ENCODE peak calls at places on chromosomes 16 and 17, in seven cellular contexts. One of them, this sample, is unnamed.
A peak's percentile ranks its signal among the peaks of the same experiment; 100 is the strongest.

GRCh38 chr16:661184-661821 is 6.6 kb upstream of the RHOT2 start:
- DNase-seq in H9: no peak
- DNase-seq in NCI-H1048: no peak
- DNase-seq in HS-27A: no peak
- DNase-seq in stimulated activated CD4-positive, alpha-beta T cell treated with anti-CD3 and anti-CD28 coated beads, Interleukin-2, amount 100 ng/mL, for 48 hours: no peak
- DNase-seq in naive thymus-derived CD8-positive, alpha-beta T cell: no peak
- DNase-seq in mucosa of gallbladder: no peak
- DNase-seq in this sample: no peak

GRCh38 chr17:19677736-19678379 is 29.3 kb downstream of the ALDH3A2 start:
- DNase-seq in NCI-H1048: no peak
- DNase-seq in HS-27A: no peak
- DNase-seq in mucosa of gallbladder: no peak
- DNase-seq in stimulated activated CD4-positive, alpha-beta T cell treated with anti-CD3 and anti-CD28 coated beads, Interleukin-2, amount 100 ng/mL, for 48 hours: no peak
- DNase-seq in H9: peak; percentile 50
- DNase-seq in naive thymus-derived CD8-positive, alpha-beta T cell: no peak
- DNase-seq in this sample: no peak

GRCh38 chr17:1315891-1316403 is 36.5 kb downstream of the TRARG1 start:
- DNase-seq in HS-27A: no peak
- DNase-seq in H9: no peak
- DNase-seq in NCI-H1048: no peak
- DNase-seq in mucosa of gallbladder: no peak
- DNase-seq in stimulated activated CD4-positive, alpha-beta T cell treated with anti-CD3 and anti-CD28 coated beads, Interleukin-2, amount 100 ng/mL, for 48 hours: no peak
- DNase-seq in naive thymus-derived CD8-positive, alpha-beta T cell: no peak
- DNase-seq in this sample: no peak

GRCh38 chr17:3030096-3030495 is 33.3 kb downstream of the OR1D5 start:
- DNase-seq in naive thymus-derived CD8-positive, alpha-beta T cell: no peak
- DNase-seq in HS-27A: no peak
- DNase-seq in NCI-H1048: no peak
- DNase-seq in mucosa of gallbladder: no peak
- DNase-seq in H9: no peak
- DNase-seq in stimulated activated CD4-positive, alpha-beta T cell treated with anti-CD3 and anti-CD28 coated beads, Interleukin-2, amount 100 ng/mL, for 48 hours: no peak
- DNase-seq in this sample: no peak

GRCh38 chr17:61196302-61196704 is 203.3 kb upstream of the TBX2 start:
- DNase-seq in naive thymus-derived CD8-positive, alpha-beta T cell: no peak
- DNase-seq in H9: no peak
- DNase-seq in stimulated activated CD4-positive, alpha-beta T cell treated with anti-CD3 and anti-CD28 coated beads, Interleukin-2, amount 100 ng/mL, for 48 hours: no peak
- DNase-seq in mucosa of gallbladder: no peak
- DNase-seq in HS-27A: no peak
- DNase-seq in NCI-H1048: no peak
- DNase-seq in this sample: no peak

GRCh38 chr16:3959148-3959547 is 78.6 kb upstream of the CREBBP start:
- DNase-seq in NCI-H1048: no peak
- DNase-seq in mucosa of gallbladder: no peak
- DNase-seq in HS-27A: no peak
- DNase-seq in H9: no peak
- DNase-seq in stimulated activated CD4-positive, alpha-beta T cell treated with anti-CD3 and anti-CD28 coated beads, Interleukin-2, amount 100 ng/mL, for 48 hours: no peak
- DNase-seq in naive thymus-derived CD8-positive, alpha-beta T cell: no peak
- DNase-seq in this sample: no peak

GRCh38 chr16:86067516-86067915 is 168.6 kb downstream of the IRF8 start:
- DNase-seq in HS-27A: no peak
- DNase-seq in naive thymus-derived CD8-positive, alpha-beta T cell: no peak
- DNase-seq in H9: no peak
- DNase-seq in mucosa of gallbladder: no peak
- DNase-seq in NCI-H1048: no peak
- DNase-seq in stimulated activated CD4-positive, alpha-beta T cell treated with anti-CD3 and anti-CD28 coated beads, Interleukin-2, amount 100 ng/mL, for 48 hours: no peak
- DNase-seq in this sample: no peak

GRCh38 chr16:11903906-11904305 is 11.8 kb downstream of the GSPT1 start:
- DNase-seq in NCI-H1048: no peak
- DNase-seq in H9: no peak
- DNase-seq in naive thymus-derived CD8-positive, alpha-beta T cell: no peak
- DNase-seq in mucosa of gallbladder: no peak
- DNase-seq in stimulated activated CD4-positive, alpha-beta T cell treated with anti-CD3 and anti-CD28 coated beads, Interleukin-2, amount 100 ng/mL, for 48 hours: no peak
- DNase-seq in HS-27A: no peak
- DNase-seq in this sample: no peak

GRCh38 chr16:75555213-75555706 is 792 bp downstream of the TMEM231 start:
- DNase-seq in stimulated activated CD4-positive, alpha-beta T cell treated with anti-CD3 and anti-CD28 coated beads, Interleukin-2, amount 100 ng/mL, for 48 hours: no peak
- DNase-seq in H9: peak; percentile 94
- DNase-seq in NCI-H1048: peak; percentile 25
- DNase-seq in naive thymus-derived CD8-positive, alpha-beta T cell: no peak
- DNase-seq in HS-27A: peak; percentile 89
- DNase-seq in mucosa of gallbladder: peak; percentile 79
- DNase-seq in this sample: no peak

GRCh38 chr17:79618383-79619067 is 7.7 kb upstream of the RBFOX3 start:
- DNase-seq in NCI-H1048: no peak
- DNase-seq in stimulated activated CD4-positive, alpha-beta T cell treated with anti-CD3 and anti-CD28 coated beads, Interleukin-2, amount 100 ng/mL, for 48 hours: no peak
- DNase-seq in mucosa of gallbladder: no peak
- DNase-seq in H9: peak; percentile 25
- DNase-seq in naive thymus-derived CD8-positive, alpha-beta T cell: no peak
- DNase-seq in HS-27A: no peak
- DNase-seq in this sample: no peak

GRCh38 chr16:87412996-87413421 is 20.9 kb downstream of the MAP1LC3B start:
- DNase-seq in NCI-H1048: no peak
- DNase-seq in stimulated activated CD4-positive, alpha-beta T cell treated with anti-CD3 and anti-CD28 coated beads, Interleukin-2, amount 100 ng/mL, for 48 hours: no peak
- DNase-seq in naive thymus-derived CD8-positive, alpha-beta T cell: no peak
- DNase-seq in HS-27A: no peak
- DNase-seq in mucosa of gallbladder: no peak
- DNase-seq in H9: no peak
- DNase-seq in this sample: no peak

GRCh38 chr17:27649929-27650328 is 18.9 kb downstream of the LGALS9 start:
- DNase-seq in H9: no peak
- DNase-seq in mucosa of gallbladder: peak; percentile 45
- DNase-seq in HS-27A: no peak
- DNase-seq in naive thymus-derived CD8-positive, alpha-beta T cell: no peak
- DNase-seq in stimulated activated CD4-positive, alpha-beta T cell treated with anti-CD3 and anti-CD28 coated beads, Interleukin-2, amount 100 ng/mL, for 48 hours: no peak
- DNase-seq in NCI-H1048: no peak
- DNase-seq in this sample: no peak

GRCh38 chr16:13568803-13569202 is 351.2 kb upstream of the ERCC4 start:
- DNase-seq in NCI-H1048: no peak
- DNase-seq in H9: no peak
- DNase-seq in HS-27A: no peak
- DNase-seq in stimulated activated CD4-positive, alpha-beta T cell treated with anti-CD3 and anti-CD28 coated beads, Interleukin-2, amount 100 ng/mL, for 48 hours: no peak
- DNase-seq in naive thymus-derived CD8-positive, alpha-beta T cell: no peak
- DNase-seq in mucosa of gallbladder: no peak
- DNase-seq in this sample: no peak

GRCh38 chr17:73474370-73474988 is 162.7 kb upstream of the CDC42EP4 start:
- DNase-seq in NCI-H1048: no peak
- DNase-seq in mucosa of gallbladder: peak; percentile 90
- DNase-seq in naive thymus-derived CD8-positive, alpha-beta T cell: no peak
- DNase-seq in HS-27A: no peak
- DNase-seq in H9: no peak
- DNase-seq in stimulated activated CD4-positive, alpha-beta T cell treated with anti-CD3 and anti-CD28 coated beads, Interleukin-2, amount 100 ng/mL, for 48 hours: no peak
- DNase-seq in this sample: no peak

GRCh38 chr17:57687642-57688041 is 57.5 kb downstream of the CCDC182 start:
- DNase-seq in H9: no peak
- DNase-seq in mucosa of gallbladder: no peak
- DNase-seq in HS-27A: no peak
- DNase-seq in stimulated activated CD4-positive, alpha-beta T cell treated with anti-CD3 and anti-CD28 coated beads, Interleukin-2, amount 100 ng/mL, for 48 hours: no peak
- DNase-seq in naive thymus-derived CD8-positive, alpha-beta T cell: no peak
- DNase-seq in NCI-H1048: no peak
- DNase-seq in this sample: no peak

GRCh38 chr17:67779098-67779672 is 46.1 kb upstream of the BPTF start:
- DNase-seq in stimulated activated CD4-positive, alpha-beta T cell treated with anti-CD3 and anti-CD28 coated beads, Interleukin-2, amount 100 ng/mL, for 48 hours: peak; percentile 24
- DNase-seq in HS-27A: no peak
- DNase-seq in H9: peak; percentile 88
- DNase-seq in naive thymus-derived CD8-positive, alpha-beta T cell: peak; percentile 22
- DNase-seq in NCI-H1048: no peak
- DNase-seq in mucosa of gallbladder: peak; percentile 34
- DNase-seq in this sample: peak; percentile 3

GRCh38 chr17:41322264-41322902 is 6.9 kb upstream of the KRTAP17-1 start:
- DNase-seq in stimulated activated CD4-positive, alpha-beta T cell treated with anti-CD3 and anti-CD28 coated beads, Interleukin-2, amount 100 ng/mL, for 48 hours: no peak
- DNase-seq in HS-27A: peak; percentile 30
- DNase-seq in NCI-H1048: peak; percentile 8
- DNase-seq in mucosa of gallbladder: no peak
- DNase-seq in naive thymus-derived CD8-positive, alpha-beta T cell: no peak
- DNase-seq in H9: no peak
- DNase-seq in this sample: no peak

GRCh38 chr17:64694207-64694606 is 32.1 kb upstream of the SMURF2 start:
- DNase-seq in HS-27A: no peak
- DNase-seq in naive thymus-derived CD8-positive, alpha-beta T cell: no peak
- DNase-seq in NCI-H1048: no peak
- DNase-seq in H9: no peak
- DNase-seq in stimulated activated CD4-positive, alpha-beta T cell treated with anti-CD3 and anti-CD28 coated beads, Interleukin-2, amount 100 ng/mL, for 48 hours: no peak
- DNase-seq in mucosa of gallbladder: peak; percentile 88
- DNase-seq in this sample: no peak

GRCh38 chr16:8346291-8346690 is 244.0 kb downstream of the TMEM114 start:
- DNase-seq in mucosa of gallbladder: peak; percentile 11
- DNase-seq in stimulated activated CD4-positive, alpha-beta T cell treated with anti-CD3 and anti-CD28 coated beads, Interleukin-2, amount 100 ng/mL, for 48 hours: no peak
- DNase-seq in HS-27A: no peak
- DNase-seq in NCI-H1048: no peak
- DNase-seq in H9: no peak
- DNase-seq in naive thymus-derived CD8-positive, alpha-beta T cell: no peak
- DNase-seq in this sample: no peak

GRCh38 chr17:48429638-48430586 is at the start of gene SKAP1:
- DNase-seq in H9: peak; percentile 71
- DNase-seq in mucosa of gallbladder: no peak
- DNase-seq in NCI-H1048: no peak
- DNase-seq in stimulated activated CD4-positive, alpha-beta T cell treated with anti-CD3 and anti-CD28 coated beads, Interleukin-2, amount 100 ng/mL, for 48 hours: no peak
- DNase-seq in HS-27A: no peak
- DNase-seq in naive thymus-derived CD8-positive, alpha-beta T cell: peak; percentile 54
- DNase-seq in this sample: peak; percentile 31

GRCh38 chr17:56914641-56915263 is 903 bp upstream of the TRIM25 start:
- DNase-seq in H9: no peak
- DNase-seq in mucosa of gallbladder: no peak
- DNase-seq in NCI-H1048: no peak
- DNase-seq in stimulated activated CD4-positive, alpha-beta T cell treated with anti-CD3 and anti-CD28 coated beads, Interleukin-2, amount 100 ng/mL, for 48 hours: no peak
- DNase-seq in HS-27A: no peak
- DNase-seq in naive thymus-derived CD8-positive, alpha-beta T cell: no peak
- DNase-seq in this sample: no peak

GRCh38 chr17:64278614-64279013 is 15.6 kb upstream of the TEX2 start:
- DNase-seq in mucosa of gallbladder: no peak
- DNase-seq in stimulated activated CD4-positive, alpha-beta T cell treated with anti-CD3 and anti-CD28 coated beads, Interleukin-2, amount 100 ng/mL, for 48 hours: no peak
- DNase-seq in HS-27A: no peak
- DNase-seq in naive thymus-derived CD8-positive, alpha-beta T cell: no peak
- DNase-seq in NCI-H1048: no peak
- DNase-seq in H9: no peak
- DNase-seq in this sample: no peak

GRCh38 chr17:36923814-36924221 is 13.5 kb upstream of the LHX1 start:
- DNase-seq in NCI-H1048: no peak
- DNase-seq in stimulated activated CD4-positive, alpha-beta T cell treated with anti-CD3 and anti-CD28 coated beads, Interleukin-2, amount 100 ng/mL, for 48 hours: no peak
- DNase-seq in H9: no peak
- DNase-seq in HS-27A: no peak
- DNase-seq in mucosa of gallbladder: no peak
- DNase-seq in naive thymus-derived CD8-positive, alpha-beta T cell: no peak
- DNase-seq in this sample: no peak

GRCh38 chr17:10091051-10091450 is 107.4 kb downstream of the GAS7 start:
- DNase-seq in naive thymus-derived CD8-positive, alpha-beta T cell: no peak
- DNase-seq in stimulated activated CD4-positive, alpha-beta T cell treated with anti-CD3 and anti-CD28 coated beads, Interleukin-2, amount 100 ng/mL, for 48 hours: no peak
- DNase-seq in H9: no peak
- DNase-seq in HS-27A: no peak
- DNase-seq in mucosa of gallbladder: no peak
- DNase-seq in NCI-H1048: no peak
- DNase-seq in this sample: no peak

GRCh38 chr17:72825218-72825617 is 267.3 kb downstream of the SLC39A11 start:
- DNase-seq in mucosa of gallbladder: no peak
- DNase-seq in stimulated activated CD4-positive, alpha-beta T cell treated with anti-CD3 and anti-CD28 coated beads, Interleukin-2, amount 100 ng/mL, for 48 hours: no peak
- DNase-seq in NCI-H1048: no peak
- DNase-seq in HS-27A: no peak
- DNase-seq in H9: no peak
- DNase-seq in naive thymus-derived CD8-positive, alpha-beta T cell: no peak
- DNase-seq in this sample: no peak

GRCh38 chr17:67585077-67585602 is 132.6 kb upstream of the NOL11 start:
- DNase-seq in H9: no peak
- DNase-seq in NCI-H1048: no peak
- DNase-seq in naive thymus-derived CD8-positive, alpha-beta T cell: no peak
- DNase-seq in HS-27A: no peak
- DNase-seq in stimulated activated CD4-positive, alpha-beta T cell treated with anti-CD3 and anti-CD28 coated beads, Interleukin-2, amount 100 ng/mL, for 48 hours: no peak
- DNase-seq in mucosa of gallbladder: no peak
- DNase-seq in this sample: no peak

GRCh38 chr17:752620-753219 is 656 bp upstream of the GEMIN4 start:
- DNase-seq in HS-27A: no peak
- DNase-seq in naive thymus-derived CD8-positive, alpha-beta T cell: no peak
- DNase-seq in H9: peak; percentile 80
- DNase-seq in stimulated activated CD4-positive, alpha-beta T cell treated with anti-CD3 and anti-CD28 coated beads, Interleukin-2, amount 100 ng/mL, for 48 hours: no peak
- DNase-seq in NCI-H1048: no peak
- DNase-seq in mucosa of gallbladder: peak; percentile 74
- DNase-seq in this sample: no peak

GRCh38 chr17:58402679-58403078 is 14.7 kb downstream of the RNF43 start:
- DNase-seq in stimulated activated CD4-positive, alpha-beta T cell treated with anti-CD3 and anti-CD28 coated beads, Interleukin-2, amount 100 ng/mL, for 48 hours: no peak
- DNase-seq in NCI-H1048: no peak
- DNase-seq in H9: peak; percentile 54
- DNase-seq in HS-27A: peak; percentile 39
- DNase-seq in mucosa of gallbladder: no peak
- DNase-seq in naive thymus-derived CD8-positive, alpha-beta T cell: no peak
- DNase-seq in this sample: no peak

GRCh38 chr16:72927199-72928088 is 120.5 kb downstream of the ZFHX3 start:
- DNase-seq in H9: no peak
- DNase-seq in stimulated activated CD4-positive, alpha-beta T cell treated with anti-CD3 and anti-CD28 coated beads, Interleukin-2, amount 100 ng/mL, for 48 hours: no peak
- DNase-seq in naive thymus-derived CD8-positive, alpha-beta T cell: no peak
- DNase-seq in mucosa of gallbladder: no peak
- DNase-seq in HS-27A: no peak
- DNase-seq in NCI-H1048: peak; percentile 75
- DNase-seq in this sample: no peak

This sample was measured in effector CD8-positive, alpha-beta T cell.